ENCODE peak calls at places on chromosomes 2 and 18, in seven cellular contexts. Z, H, C, E, W, Y and K are unnamed samples.

GRCh38 chr2:230416061-230416721 is at the start of gene SP100:
- DNase-seq in W (peak), Z (no peak), E (peak), H (no peak), C (peak), Y (peak), K (peak)

GRCh38 chr2:238378230-238379095 is 48.3 kb upstream of the ASB1 start:
- DNase-seq in W (no peak), Y (no peak), Z (no peak), H (no peak), C (no peak), E (no peak), K (no peak)

GRCh38 chr2:150621800-150622199 is 134.3 kb upstream of the RND3 start:
- DNase-seq in E (no peak), C (no peak), W (peak), Z (no peak), H (no peak), Y (no peak), K (peak)

GRCh38 chr2:10964076-10964812 is 52.5 kb downstream of the KCNF1 start:
- DNase-seq in Y (no peak), H (no peak), Z (no peak), W (no peak), C (no peak), E (no peak), K (no peak)

GRCh38 chr2:201904529-201905420 is 98.4 kb downstream of the CDK15 start:
- DNase-seq in W (no peak), C (no peak), Z (no peak), H (no peak), Y (no peak), E (no peak), K (no peak)

GRCh38 chr18:58024139-58024538 is 19.9 kb upstream of the NEDD4L start:
- DNase-seq in Y (no peak), W (no peak), Z (no peak), E (no peak), C (no peak), H (no peak), K (no peak)

GRCh38 chr2:197675711-197676188 is 363 bp upstream of the RFTN2 start:
- DNase-seq in E (no peak), W (no peak), H (no peak), Y (no peak), C (no peak), Z (no peak), K (no peak)

GRCh38 chr2:161250864-161251436 is 57.3 kb upstream of the PSMD14 start:
- DNase-seq in Y (peak), W (peak), C (peak), Z (peak), H (peak), E (no peak), K (peak)

GRCh38 chr2:60963176-60963575 is 54.3 kb upstream of the PEX13 start:
- DNase-seq in Z (no peak), C (no peak), Y (no peak), E (no peak), H (no peak), W (no peak), K (no peak)